ENCODE peak calls at places on chromosome 7, in four cellular contexts. G is iris pigment epithelial cell, L is T-helper 17 cell, C is body of pancreas. X is an unnamed sample.
A peak's percentile ranks its signal among the peaks of the same experiment; 100 is the strongest.

GRCh38 chr7:105648561-105649401 is 67.5 kb upstream of the EFCAB10 start:
- DNase-seq in L (no peak), G (no peak), C (peak; percentile 53), X (peak; percentile 73)

GRCh38 chr7:155260498-155260872 is 37.2 kb upstream of the INSIG1 start:
- DNase-seq in G (no peak), C (no peak), L (no peak), X (no peak)

GRCh38 chr7:50213622-50214017 is 90.9 kb upstream of the IKZF1 start:
- DNase-seq in G (no peak), L (no peak), C (no peak), X (no peak)

GRCh38 chr7:131111-132094 is 61.0 kb upstream of the FAM20C start:
- DNase-seq in L (no peak), C (no peak), G (no peak), X (no peak)

GRCh38 chr7:47375121-47375551 is 206.8 kb downstream of the TNS3 start:
- DNase-seq in L (no peak), C (no peak), G (peak; percentile 72), X (peak; percentile 9)

GRCh38 chr7:77657427-77658331 is 38.6 kb upstream of the RSBN1L start:
- DNase-seq in C (peak; percentile 29), G (peak; percentile 31), L (no peak), X (peak; percentile 65)

GRCh38 chr7:117827861-117828260 is 45.4 kb downstream of the CTTNBP2 start:
- DNase-seq in L (no peak), G (peak; percentile 82), C (no peak), X (peak; percentile 99)

GRCh38 chr7:23928391-23928790 is 218.4 kb downstream of the STK31 start:
- DNase-seq in C (no peak), L (no peak), G (no peak), X (no peak)

GRCh38 chr7:20482071-20482470 is 133.4 kb upstream of the ABCB5 start:
- DNase-seq in G (no peak), L (no peak), C (no peak), X (no peak)

GRCh38 chr7:25889765-25890164 is 262.2 kb upstream of the NFE2L3 start:
- DNase-seq in G (no peak), L (no peak), C (no peak), X (no peak)

GRCh38 chr7:79553811-79554555 is 100.5 kb upstream of the MAGI2 start:
- DNase-seq in G (peak; percentile 93), L (no peak), C (no peak), X (peak; percentile 61)

GRCh38 chr7:131859162-131859821 is 302.9 kb upstream of the PODXL start:
- DNase-seq in C (peak; percentile 70), L (no peak), G (peak; percentile 59), X (peak; percentile 74)

GRCh38 chr7:87506243-87507180 is 31.0 kb upstream of the ABCB4 start:
- DNase-seq in G (peak; percentile 40), C (no peak), L (no peak), X (peak; percentile 36)

GRCh38 chr7:43565786-43566185 is 17.1 kb upstream of the STK17A start:
- DNase-seq in G (no peak), L (no peak), C (no peak), X (no peak)

GRCh38 chr7:18040196-18040595 is 12.6 kb upstream of the PRPS1L1 start:
- DNase-seq in C (no peak), L (no peak), G (peak; percentile 85), X (peak; percentile 58)

GRCh38 chr7:158975526-158976467 is 119.4 kb downstream of the DYNC2I1 start:
- DNase-seq in L (no peak), C (no peak), G (no peak), X (no peak)

GRCh38 chr7:136293272-136293671 is 316.1 kb upstream of the MTPN start:
- DNase-seq in C (no peak), G (no peak), L (no peak), X (no peak)

GRCh38 chr7:26476271-26476670 is 184.6 kb downstream of the SNX10 start:
- DNase-seq in C (no peak), G (no peak), L (no peak), X (no peak)

GRCh38 chr7:123230147-123230546 is 30.4 kb upstream of the SLC13A1 start:
- DNase-seq in G (no peak), L (no peak), C (no peak), X (no peak)

X was measured in renal cortical epithelial cell.